ENCODE peak calls at places on chromosomes 11 and 22, in seven cellular contexts. J, C, R, B, V, F and O are unnamed samples.

GRCh38 chr11:111461460-111462240 is 50.5 kb downstream of the BTG4 start:
- DNase-seq in J (no peak), C (no peak), R (no peak), B (no peak), V (no peak), F (no peak), O (no peak)

GRCh38 chr11:111635706-111636045 is 33.4 kb downstream of the SIK2 start:
- DNase-seq in J (no peak), C (no peak), R (peak; percentile 24), B (no peak), V (no peak), F (no peak), O (no peak)

GRCh38 chr11:62132188-62132587 is 8.4 kb downstream of the INCENP start:
- DNase-seq in J (no peak), C (no peak), R (no peak), B (no peak), V (no peak), F (no peak), O (no peak)

GRCh38 chr22:37751449-37752188 is 54.8 kb downstream of the TRIOBP start:
- DNase-seq in J (no peak), C (no peak), R (no peak), B (no peak), V (no peak), F (no peak), O (no peak)

GRCh38 chr22:39594411-39594810 is 23.9 kb downstream of the CACNA1I start:
- DNase-seq in J (no peak), C (no peak), R (no peak), B (no peak), V (no peak), F (no peak), O (no peak)

GRCh38 chr22:49398646-49399045 is 429.0 kb downstream of the BRD1 start:
- DNase-seq in J (no peak), C (no peak), R (no peak), B (no peak), V (no peak), F (peak; percentile 31), O (no peak)

GRCh38 chr11:70415176-70415575 is 16.8 kb downstream of the CTTN start:
- DNase-seq in J (no peak), C (no peak), R (no peak), B (no peak), V (no peak), F (no peak), O (no peak)

GRCh38 chr11:102783720-102784119 is 3.3 kb upstream of the MMP10 start:
- DNase-seq in J (no peak), C (no peak), R (no peak), B (no peak), V (no peak), F (no peak), O (no peak)

GRCh38 chr22:21736084-21736642 is 569 bp upstream of the YPEL1 start:
- DNase-seq in J (peak; percentile 20), C (no peak), R (no peak), B (no peak), V (no peak), F (no peak), O (no peak)

DNA sequence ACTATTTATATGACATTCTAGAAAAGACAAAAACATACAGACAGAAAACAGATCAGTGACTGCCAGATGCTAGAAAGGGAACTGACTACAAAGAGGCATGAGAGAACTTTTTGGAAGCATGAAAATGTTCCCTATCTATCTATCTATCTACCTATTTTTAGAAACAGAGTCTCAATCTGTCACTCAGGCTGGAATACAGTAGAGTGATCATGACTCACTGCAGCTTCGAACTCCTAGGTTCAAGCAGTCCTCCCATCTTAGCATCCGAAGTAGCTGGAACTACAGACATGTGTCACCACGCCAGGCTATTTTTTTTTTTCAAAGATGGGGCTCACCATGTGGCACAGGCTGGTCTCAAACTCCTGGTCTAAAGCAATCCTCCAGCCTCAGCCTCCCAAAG is 6.9 kb downstream of the SBF2 start:
- DNase-seq in J (no peak), C (no peak), R (no peak), B (no peak), V (no peak), F (no peak), O (no peak)
- TF ChIP-seq CTCF in J (no peak), C (no peak), R (no peak), B (no peak), V (no peak), F (no peak), O (no peak)

GRCh38 chr22:18987765-18988164 is 51.7 kb upstream of the PRODH start:
- DNase-seq in J (no peak), C (peak; percentile 36), R (no peak), B (no peak), V (no peak), F (peak; percentile 41), O (no peak)
- TF ChIP-seq CTCF in J (no peak), C (peak; percentile 25), R (peak; percentile 25), B (no peak), V (peak; percentile 54), F (peak; percentile 10), O (no peak)

GRCh38 chr22:31995046-31995445 is 48.0 kb upstream of the SLC5A1 start:
- DNase-seq in J (no peak), C (no peak), R (no peak), B (peak; percentile 10), V (no peak), F (no peak), O (no peak)
- TF ChIP-seq CTCF in J (no peak), C (no peak), R (peak; percentile 2), B (peak; percentile 65), V (peak; percentile 18), F (no peak), O (no peak)

DNA sequence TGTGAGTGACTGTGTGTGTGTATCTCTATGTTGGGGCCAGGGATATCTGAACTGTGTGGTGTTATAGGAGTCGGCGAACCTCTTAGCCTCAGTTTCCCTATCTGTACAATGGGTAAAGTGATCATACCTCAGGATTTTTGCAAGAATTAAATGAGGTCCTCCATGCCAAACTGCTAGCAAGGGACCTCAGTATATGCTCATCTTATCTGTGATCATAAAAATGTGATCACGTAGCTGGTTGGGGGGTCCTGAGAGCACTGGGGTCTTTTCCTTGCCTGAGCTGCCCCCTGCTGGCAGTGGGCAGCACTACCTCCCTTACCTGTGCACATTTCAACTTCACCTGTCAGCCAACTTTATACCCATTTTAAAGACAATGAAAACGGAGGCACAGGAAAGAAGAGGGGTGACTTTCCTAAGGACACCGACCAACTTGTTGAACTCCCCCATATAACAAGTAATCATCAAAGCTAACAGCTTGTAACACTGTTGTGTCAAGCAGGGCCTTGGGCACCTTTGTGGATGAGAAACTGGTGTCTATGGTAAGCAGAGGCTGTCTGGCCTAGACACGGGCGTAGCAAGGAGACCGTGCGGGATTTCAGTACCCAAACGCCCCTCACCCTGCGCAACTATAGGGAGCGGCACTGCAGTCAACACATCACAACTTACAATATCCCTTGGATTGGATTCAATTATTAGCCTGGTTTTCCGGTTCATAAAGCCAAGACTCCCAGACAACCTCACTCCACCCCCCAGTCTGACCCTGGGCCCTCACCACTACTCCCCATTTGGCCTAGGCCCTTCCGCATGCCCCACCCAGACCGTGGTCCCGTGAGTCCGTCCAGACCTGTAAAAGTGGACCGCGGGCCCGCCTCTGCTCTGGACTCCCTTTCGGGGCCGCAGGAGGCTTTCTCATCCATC is 1.2 kb upstream of the DPP3 start:
- DNase-seq in J (peak; percentile 27), C (peak; percentile 45), R (peak; percentile 55), B (peak; percentile 71), V (no peak), F (peak; percentile 61), O (no peak)
- TF ChIP-seq CTCF in J (peak; percentile 59), C (peak; percentile 74), R (peak; percentile 82), B (peak; percentile 99), V (peak; percentile 83), F (peak; percentile 51), O (peak; percentile 66)

DNA sequence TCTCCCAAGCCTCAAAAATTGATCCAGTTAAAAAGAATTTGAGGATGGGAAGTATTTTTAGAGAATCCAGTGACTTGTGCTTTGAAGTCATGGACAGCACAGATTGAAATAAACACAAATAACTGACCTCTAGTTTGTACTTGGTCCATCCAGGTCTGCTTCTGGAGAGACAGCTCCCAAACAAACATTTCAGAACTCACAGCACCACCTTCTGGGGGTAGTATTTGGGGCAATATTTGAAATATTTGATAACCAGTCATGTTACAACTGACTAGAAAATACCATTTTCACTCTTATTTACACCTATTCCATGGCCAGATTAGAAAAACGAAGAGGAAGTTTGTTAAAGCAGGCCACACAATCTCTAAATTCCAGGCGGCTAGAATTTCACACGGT is 56.2 kb downstream of the CTSC start:
- DNase-seq in J (no peak), C (no peak), R (no peak), B (no peak), V (no peak), F (no peak), O (no peak)
- TF ChIP-seq CTCF in J (no peak), C (no peak), R (no peak), B (peak; percentile 26), V (no peak), F (no peak), O (no peak)

DNA sequence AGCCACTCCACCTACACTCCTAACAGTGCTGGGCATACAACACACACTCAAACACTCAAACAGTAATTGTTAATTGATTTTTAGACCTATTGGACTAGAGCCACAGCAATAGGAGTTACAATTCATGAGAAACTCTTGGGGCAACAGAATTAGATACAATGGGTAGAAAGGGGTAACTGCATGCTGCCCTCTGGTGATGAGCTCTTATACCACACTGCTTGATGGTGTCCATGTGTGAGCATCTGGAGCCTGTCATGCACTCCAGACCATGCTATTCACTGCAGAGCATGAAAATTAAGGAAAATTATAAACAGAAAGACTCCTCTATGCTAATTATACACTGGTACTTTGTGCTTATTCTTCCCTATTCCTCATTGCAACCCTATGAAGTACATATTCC is 975.5 kb upstream of the CCDC90B start:
- DNase-seq in J (no peak), C (no peak), R (no peak), B (no peak), V (no peak), F (no peak), O (no peak)
- TF ChIP-seq CTCF in J (no peak), C (peak; percentile 21), R (no peak), B (peak; percentile 32), V (no peak), F (no peak), O (no peak)

DNA sequence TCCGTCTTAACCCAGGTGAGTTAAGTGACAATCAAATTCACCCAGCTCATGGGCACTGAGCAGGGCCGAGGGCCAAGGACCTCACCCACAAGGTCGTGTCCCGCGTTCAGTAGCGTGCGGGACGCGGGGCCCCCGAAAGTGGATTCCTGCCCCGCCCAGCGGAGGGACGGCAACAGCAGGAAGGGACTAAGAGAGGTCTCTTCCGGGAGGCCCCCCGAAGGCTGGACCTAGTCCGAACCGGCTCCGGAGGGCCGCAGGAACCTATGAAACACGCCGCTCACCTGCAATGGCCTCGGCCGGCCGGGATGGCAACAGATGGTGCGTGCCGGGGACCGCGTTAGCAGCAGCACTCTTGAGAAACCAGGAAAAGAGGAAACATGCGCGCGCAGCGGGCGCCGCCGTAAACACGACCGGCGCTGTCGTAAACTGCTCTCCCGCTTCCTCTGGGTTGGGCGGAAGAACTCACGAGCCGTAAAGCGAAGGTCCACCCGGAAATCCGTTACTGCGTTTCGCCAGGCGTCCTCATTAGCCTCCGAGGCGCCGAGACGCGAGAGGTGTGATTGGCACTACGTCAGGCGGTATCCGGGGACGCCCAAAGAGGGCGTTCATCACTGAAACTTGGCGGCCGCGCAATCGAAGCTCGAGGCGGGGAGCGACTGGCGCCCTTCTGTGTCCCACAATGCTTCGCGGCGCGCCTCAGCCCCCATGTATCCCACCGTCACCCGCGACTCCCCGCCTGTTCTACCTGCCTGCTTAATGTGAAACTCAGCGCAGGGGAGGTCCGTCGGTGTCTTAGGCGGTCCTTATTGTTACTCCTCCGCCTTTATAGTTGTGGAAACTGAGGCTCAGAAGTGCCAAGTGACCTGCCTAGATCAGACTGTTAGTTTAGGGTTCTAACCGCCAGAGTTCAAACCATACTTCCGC is at the start of gene EIF3D:
- DNase-seq in J (peak; percentile 96), C (peak; percentile 97), R (peak; percentile 99), B (peak; percentile 100), V (peak; percentile 98), F (peak; percentile 98), O (peak; percentile 95)
- TF ChIP-seq CTCF in J (no peak), C (no peak), R (peak; percentile 0), B (no peak), V (no peak), F (peak; percentile 4), O (no peak)